ENCODE peak calls at places on chromosomes 13 and 19, in six cellular contexts. One of them, this sample, is unnamed.

GRCh38 chr13:20495087-20496023 is 30.3 kb downstream of the CRYL1 start:
- DNase-seq in H1: peak
- DNase-seq in SK-N-SH: peak
- DNase-seq in K562: peak
- DNase-seq in HepG2: peak
- DNase-seq in T47D: peak
- DNase-seq in this sample: peak

GRCh38 chr19:29771708-29772415 is 39.9 kb upstream of the CCNE1 start:
- DNase-seq in H1: peak
- DNase-seq in SK-N-SH: peak
- DNase-seq in K562: peak
- DNase-seq in HepG2: peak
- DNase-seq in T47D: peak
- DNase-seq in this sample: peak

GRCh38 chr19:13821292-13821691 is 26.0 kb downstream of the ZSWIM4 start:
- DNase-seq in H1: no peak
- DNase-seq in SK-N-SH: no peak
- DNase-seq in K562: no peak
- DNase-seq in HepG2: no peak
- DNase-seq in T47D: no peak
- DNase-seq in this sample: no peak

GRCh38 chr13:106374631-106375030 is 160.8 kb downstream of the EFNB2 start:
- DNase-seq in H1: no peak
- DNase-seq in SK-N-SH: no peak
- DNase-seq in K562: no peak
- DNase-seq in HepG2: no peak
- DNase-seq in T47D: no peak
- DNase-seq in this sample: no peak

GRCh38 chr19:53158119-53158656 is 665 bp downstream of the ZNF347 start:
- DNase-seq in H1: peak
- DNase-seq in SK-N-SH: peak
- DNase-seq in K562: peak
- DNase-seq in HepG2: no peak
- DNase-seq in T47D: peak
- DNase-seq in this sample: no peak

GRCh38 chr13:77779461-77780272 is 82.2 kb downstream of the SLAIN1 start:
- DNase-seq in H1: no peak
- DNase-seq in SK-N-SH: peak
- DNase-seq in K562: no peak
- DNase-seq in HepG2: peak
- DNase-seq in T47D: peak
- DNase-seq in this sample: peak

GRCh38 chr13:99687728-99688397 is 186.6 kb downstream of the TM9SF2 start:
- DNase-seq in H1: no peak
- DNase-seq in SK-N-SH: no peak
- DNase-seq in K562: no peak
- DNase-seq in HepG2: no peak
- DNase-seq in T47D: no peak
- DNase-seq in this sample: no peak

GRCh38 chr19:3108775-3109174 is 14.6 kb downstream of the GNA11 start:
- DNase-seq in H1: peak
- DNase-seq in SK-N-SH: peak
- DNase-seq in K562: peak
- DNase-seq in HepG2: peak
- DNase-seq in T47D: peak
- DNase-seq in this sample: no peak

GRCh38 chr13:100789968-100790367 is 115.4 kb upstream of the TMTC4 start:
- DNase-seq in H1: no peak
- DNase-seq in SK-N-SH: no peak
- DNase-seq in K562: no peak
- DNase-seq in HepG2: no peak
- DNase-seq in T47D: no peak
- DNase-seq in this sample: no peak

GRCh38 chr19:16397791-16398529 is 73.3 kb downstream of the KLF2 start:
- DNase-seq in H1: no peak
- DNase-seq in SK-N-SH: no peak
- DNase-seq in K562: no peak
- DNase-seq in HepG2: no peak
- DNase-seq in T47D: no peak
- DNase-seq in this sample: no peak

GRCh38 chr19:3670796-3671679 is 29.2 kb downstream of the PIP5K1C start:
- DNase-seq in H1: no peak
- DNase-seq in SK-N-SH: no peak
- DNase-seq in K562: peak
- DNase-seq in HepG2: no peak
- DNase-seq in T47D: no peak
- DNase-seq in this sample: no peak

GRCh38 chr13:110265682-110266430 is 41.1 kb downstream of the COL4A1 start:
- DNase-seq in H1: peak
- DNase-seq in SK-N-SH: peak
- DNase-seq in K562: no peak
- DNase-seq in HepG2: no peak
- DNase-seq in T47D: peak
- DNase-seq in this sample: no peak

GRCh38 chr13:72101768-72102400 is 234.9 kb upstream of the DACH1 start:
- DNase-seq in H1: no peak
- DNase-seq in SK-N-SH: peak
- DNase-seq in K562: no peak
- DNase-seq in HepG2: no peak
- DNase-seq in T47D: no peak
- DNase-seq in this sample: no peak

GRCh38 chr19:33486936-33487793 is 34.4 kb downstream of the PEPD start:
- DNase-seq in H1: no peak
- DNase-seq in SK-N-SH: peak
- DNase-seq in K562: no peak
- DNase-seq in HepG2: no peak
- DNase-seq in T47D: no peak
- DNase-seq in this sample: no peak

GRCh38 chr19:29798783-29799182 is 13.0 kb upstream of the CCNE1 start:
- DNase-seq in H1: no peak
- DNase-seq in SK-N-SH: no peak
- DNase-seq in K562: no peak
- DNase-seq in HepG2: no peak
- DNase-seq in T47D: no peak
- DNase-seq in this sample: no peak

GRCh38 chr13:19766637-19767036 is 16.1 kb downstream of the PSPC1 start:
- DNase-seq in H1: no peak
- DNase-seq in SK-N-SH: no peak
- DNase-seq in K562: no peak
- DNase-seq in HepG2: no peak
- DNase-seq in T47D: no peak
- DNase-seq in this sample: no peak

GRCh38 chr19:35224681-35225604 is 3.6 kb downstream of the FAM187B start:
- DNase-seq in H1: peak
- DNase-seq in SK-N-SH: no peak
- DNase-seq in K562: peak
- DNase-seq in HepG2: no peak
- DNase-seq in T47D: no peak
- DNase-seq in this sample: no peak

GRCh38 chr19:6677924-6678689 is 8.1 kb upstream of the TNFSF14 start:
- DNase-seq in H1: peak
- DNase-seq in SK-N-SH: peak
- DNase-seq in K562: peak
- DNase-seq in HepG2: no peak
- DNase-seq in T47D: no peak
- DNase-seq in this sample: no peak

GRCh38 chr19:31121501-31121900 is 227.7 kb downstream of the TSHZ3 start:
- DNase-seq in H1: no peak
- DNase-seq in SK-N-SH: no peak
- DNase-seq in K562: no peak
- DNase-seq in HepG2: no peak
- DNase-seq in T47D: no peak
- DNase-seq in this sample: no peak

GRCh38 chr13:59452189-59452588 is 711.5 kb downstream of the DIAPH3 start:
- DNase-seq in H1: no peak
- DNase-seq in SK-N-SH: no peak
- DNase-seq in K562: no peak
- DNase-seq in HepG2: no peak
- DNase-seq in T47D: no peak
- DNase-seq in this sample: no peak

GRCh38 chr13:98890186-98890585 is 87.7 kb downstream of the DOCK9 start:
- DNase-seq in H1: no peak
- DNase-seq in SK-N-SH: no peak
- DNase-seq in K562: no peak
- DNase-seq in HepG2: no peak
- DNase-seq in T47D: no peak
- DNase-seq in this sample: no peak

GRCh38 chr19:13018037-13018914 is 23.0 kb downstream of the NFIX start:
- DNase-seq in H1: no peak
- DNase-seq in SK-N-SH: peak
- DNase-seq in K562: peak
- DNase-seq in HepG2: no peak
- DNase-seq in T47D: no peak
- DNase-seq in this sample: no peak

GRCh38 chr13:44498969-44499368 is 77.2 kb downstream of the TSC22D1 start:
- DNase-seq in H1: no peak
- DNase-seq in SK-N-SH: no peak
- DNase-seq in K562: no peak
- DNase-seq in HepG2: no peak
- DNase-seq in T47D: no peak
- DNase-seq in this sample: no peak

GRCh38 chr13:108508263-108508662 is 121.1 kb upstream of the MYO16 start:
- DNase-seq in H1: no peak
- DNase-seq in SK-N-SH: peak
- DNase-seq in K562: no peak
- DNase-seq in HepG2: peak
- DNase-seq in T47D: peak
- DNase-seq in this sample: peak

GRCh38 chr19:2166741-2167738 is 3.3 kb downstream of the DOT1L start:
- DNase-seq in H1: no peak
- DNase-seq in SK-N-SH: peak
- DNase-seq in K562: no peak
- DNase-seq in HepG2: peak
- DNase-seq in T47D: no peak
- DNase-seq in this sample: no peak

GRCh38 chr19:20565321-20566018 is at the start of gene ZNF737:
- DNase-seq in H1: peak
- DNase-seq in SK-N-SH: peak
- DNase-seq in K562: peak
- DNase-seq in HepG2: peak
- DNase-seq in T47D: peak
- DNase-seq in this sample: no peak

GRCh38 chr19:15331419-15332310 is 674 bp downstream of the BRD4 start:
- DNase-seq in H1: peak
- DNase-seq in SK-N-SH: peak
- DNase-seq in K562: peak
- DNase-seq in HepG2: no peak
- DNase-seq in T47D: peak
- DNase-seq in this sample: no peak
- TF ChIP-seq JUND in H1: no peak
- TF ChIP-seq JUND in SK-N-SH: no peak
- TF ChIP-seq JUND in K562: no peak
- TF ChIP-seq JUND in HepG2: no peak
- TF ChIP-seq JUND in T47D: no peak
- TF ChIP-seq JUND in this sample: no peak

DNA sequence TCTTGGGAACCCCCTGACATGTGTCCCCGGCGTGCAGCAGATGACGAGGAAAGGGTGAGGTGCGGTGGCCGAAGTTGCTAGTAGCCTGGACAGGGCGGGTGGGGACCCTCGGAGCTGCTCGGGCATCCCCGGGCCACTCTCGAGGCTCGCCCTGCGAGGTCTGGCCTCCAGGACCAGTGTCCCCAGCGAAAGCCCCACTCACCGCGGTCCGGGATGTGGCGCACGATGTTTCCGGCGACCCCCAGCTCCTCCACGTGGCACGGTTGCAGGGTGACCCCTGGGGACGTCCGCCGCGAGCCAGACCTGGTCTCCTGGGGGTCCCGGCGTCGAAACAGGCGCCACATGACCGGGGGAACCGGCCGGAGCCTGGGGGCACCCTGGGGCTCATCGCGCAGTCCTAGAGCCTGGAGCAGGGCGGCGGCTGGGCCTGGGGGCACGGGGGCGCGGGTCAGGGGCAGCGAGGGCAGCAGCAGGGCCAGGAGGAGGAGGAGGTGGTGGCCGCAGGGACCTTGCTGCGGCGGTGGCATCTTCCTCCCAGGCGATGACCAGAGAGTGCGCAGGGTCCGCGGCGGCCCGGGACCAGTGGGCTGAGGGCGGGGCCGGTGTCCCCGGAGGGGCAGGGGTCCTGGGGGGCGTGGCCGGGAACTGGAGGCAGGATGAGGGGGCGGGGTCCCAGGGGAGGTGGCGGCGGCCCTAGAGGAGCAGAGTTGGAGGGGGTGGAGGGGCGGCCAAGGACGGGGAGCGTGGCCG is 26.0 kb downstream of the CERS1 start:
- DNase-seq in H1: peak
- DNase-seq in SK-N-SH: no peak
- DNase-seq in K562: no peak
- DNase-seq in HepG2: no peak
- DNase-seq in T47D: no peak
- DNase-seq in this sample: no peak
- TF ChIP-seq JUND in H1: no peak
- TF ChIP-seq JUND in SK-N-SH: no peak
- TF ChIP-seq JUND in K562: no peak
- TF ChIP-seq JUND in HepG2: no peak
- TF ChIP-seq JUND in T47D: no peak
- TF ChIP-seq JUND in this sample: no peak

DNA sequence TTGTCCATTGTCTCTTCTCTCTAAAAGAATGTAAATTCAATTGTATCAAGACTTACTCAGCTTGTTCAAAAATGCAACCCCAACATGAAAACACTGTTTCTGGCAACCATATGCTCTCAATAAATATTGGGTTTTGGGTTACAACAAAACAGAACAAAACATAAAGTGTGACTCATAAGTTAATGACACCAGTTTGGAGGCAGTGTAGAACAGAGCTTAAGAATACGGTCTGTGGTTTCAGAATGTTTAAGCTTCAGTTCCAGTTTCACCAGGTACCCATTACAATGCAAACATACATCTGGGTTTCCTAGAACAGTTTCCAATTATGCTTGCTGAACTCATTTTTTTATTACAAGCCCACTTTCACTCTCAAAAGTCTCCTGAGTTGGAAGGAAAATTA is 285.8 kb upstream of the PCDH9 start:
- DNase-seq in H1: no peak
- DNase-seq in SK-N-SH: no peak
- DNase-seq in K562: no peak
- DNase-seq in HepG2: no peak
- DNase-seq in T47D: peak
- DNase-seq in this sample: no peak
- TF ChIP-seq JUND in H1: no peak
- TF ChIP-seq JUND in SK-N-SH: peak
- TF ChIP-seq JUND in K562: no peak
- TF ChIP-seq JUND in HepG2: no peak
- TF ChIP-seq JUND in T47D: no peak
- TF ChIP-seq JUND in this sample: no peak

DNA sequence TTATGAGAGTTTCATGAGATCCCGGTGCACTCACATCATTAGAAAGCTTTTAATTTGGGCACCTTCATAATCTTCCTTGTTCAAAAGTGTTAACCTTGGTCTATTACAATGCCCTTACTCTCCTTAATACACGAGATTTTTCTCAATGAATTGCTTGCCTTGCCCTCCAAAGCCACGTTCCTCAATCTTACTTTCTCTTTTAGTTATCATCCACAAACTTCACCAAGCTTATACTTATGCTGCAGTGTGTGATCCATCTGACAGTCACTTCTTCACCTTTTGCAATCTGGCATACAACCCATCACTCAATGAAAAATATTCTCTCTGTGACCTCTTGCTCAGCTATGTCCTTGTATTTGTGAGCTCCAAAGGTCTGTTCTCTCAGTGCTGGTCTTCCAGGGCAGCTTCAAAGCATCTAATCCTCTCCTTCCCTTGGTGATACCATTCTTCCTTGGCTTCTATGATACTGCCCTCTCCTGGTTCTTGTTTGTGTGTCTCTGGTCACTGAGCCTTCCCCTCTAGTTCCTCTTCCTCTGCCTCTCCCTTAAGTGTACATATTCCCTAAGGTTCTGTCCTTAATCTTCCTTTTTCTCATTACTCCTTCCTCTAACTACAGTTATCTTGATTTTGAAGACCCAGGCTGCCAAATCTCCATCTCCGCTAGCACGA is 202.2 kb upstream of the STARD13 start:
- DNase-seq in H1: no peak
- DNase-seq in SK-N-SH: no peak
- DNase-seq in K562: no peak
- DNase-seq in HepG2: peak
- DNase-seq in T47D: peak
- DNase-seq in this sample: no peak
- TF ChIP-seq JUND in H1: no peak
- TF ChIP-seq JUND in SK-N-SH: no peak
- TF ChIP-seq JUND in K562: no peak
- TF ChIP-seq JUND in HepG2: no peak
- TF ChIP-seq JUND in T47D: no peak
- TF ChIP-seq JUND in this sample: no peak